ENCODE peak calls at places on chromosome 15, in four cellular contexts. One of them, this sample, is unnamed.

GRCh38 chr15:61834076-61834697 is 226.1 kb downstream of the VPS13C start:
- DNase-seq in A549: peak
- DNase-seq in IMR-90: peak
- DNase-seq in K562: peak
- DNase-seq in this sample: peak

GRCh38 chr15:64699767-64700388 is 75.5 kb downstream of the RBPMS2 start:
- DNase-seq in A549: no peak
- DNase-seq in IMR-90: peak
- DNase-seq in K562: no peak
- DNase-seq in this sample: no peak

GRCh38 chr15:61157933-61158332 is 71.2 kb downstream of the RORA start:
- DNase-seq in A549: no peak
- DNase-seq in IMR-90: no peak
- DNase-seq in K562: no peak
- DNase-seq in this sample: no peak

GRCh38 chr15:54131410-54131809 is 153.2 kb downstream of the UNC13C start:
- DNase-seq in A549: no peak
- DNase-seq in IMR-90: peak
- DNase-seq in K562: no peak
- DNase-seq in this sample: no peak

GRCh38 chr15:55799287-55800212 is 56.6 kb upstream of the PRTG start:
- DNase-seq in A549: peak
- DNase-seq in IMR-90: peak
- DNase-seq in K562: peak
- DNase-seq in this sample: peak

GRCh38 chr15:65856821-65857455 is 12.4 kb upstream of the RAB11A start:
- DNase-seq in A549: peak
- DNase-seq in IMR-90: peak
- DNase-seq in K562: peak
- DNase-seq in this sample: peak

GRCh38 chr15:65576669-65577068 is 34.3 kb downstream of the INTS14 start:
- DNase-seq in A549: no peak
- DNase-seq in IMR-90: peak
- DNase-seq in K562: no peak
- DNase-seq in this sample: no peak

GRCh38 chr15:44692659-44693058 is 18.5 kb downstream of the PATL2 start:
- DNase-seq in A549: no peak
- DNase-seq in IMR-90: no peak
- DNase-seq in K562: no peak
- DNase-seq in this sample: no peak

GRCh38 chr15:32651229-32651837 is 9.8 kb downstream of the SCG5 start:
- DNase-seq in A549: peak
- DNase-seq in IMR-90: peak
- DNase-seq in K562: peak
- DNase-seq in this sample: peak

GRCh38 chr15:45114076-45114750 is at the start of the genes DUOX2 and DUOXA2:
- DNase-seq in A549: no peak
- DNase-seq in IMR-90: no peak
- DNase-seq in K562: no peak
- DNase-seq in this sample: no peak

GRCh38 chr15:73572296-73572695 is 60.9 kb downstream of the NPTN start:
- DNase-seq in A549: no peak
- DNase-seq in IMR-90: no peak
- DNase-seq in K562: no peak
- DNase-seq in this sample: no peak

GRCh38 chr15:58433597-58434333 is 2.0 kb downstream of the LIPC start:
- DNase-seq in A549: no peak
- DNase-seq in IMR-90: no peak
- DNase-seq in K562: no peak
- DNase-seq in this sample: no peak

GRCh38 chr15:58924326-58924725 is 9.2 kb downstream of the SLTM start:
- DNase-seq in A549: no peak
- DNase-seq in IMR-90: peak
- DNase-seq in K562: no peak
- DNase-seq in this sample: no peak

GRCh38 chr15:89998923-89999675 is 2.0 kb upstream of the ZNF710 start:
- DNase-seq in A549: no peak
- DNase-seq in IMR-90: no peak
- DNase-seq in K562: no peak
- DNase-seq in this sample: no peak
- H3K27ac ChIP-seq in A549: peak
- H3K27ac ChIP-seq in IMR-90: no peak
- H3K27ac ChIP-seq in K562: no peak
- H3K27ac ChIP-seq in this sample: no peak

GRCh38 chr15:80825361-80826030 is 46.3 kb downstream of the CEMIP start:
- DNase-seq in A549: no peak
- DNase-seq in IMR-90: no peak
- DNase-seq in K562: no peak
- DNase-seq in this sample: no peak
- TF ChIP-seq MAZ in A549: no peak
- TF ChIP-seq MAZ in IMR-90: no peak
- TF ChIP-seq MAZ in K562: no peak
- TF ChIP-seq MAZ in this sample: no peak

GRCh38 chr15:92920595-92921169 is 20.6 kb downstream of the CHD2 start:
- DNase-seq in A549: no peak
- DNase-seq in IMR-90: no peak
- DNase-seq in K562: no peak
- DNase-seq in this sample: no peak
- TF ChIP-seq RAD21 in A549: no peak
- TF ChIP-seq RAD21 in IMR-90: no peak
- TF ChIP-seq RAD21 in K562: no peak
- TF ChIP-seq RAD21 in this sample: no peak

DNA sequence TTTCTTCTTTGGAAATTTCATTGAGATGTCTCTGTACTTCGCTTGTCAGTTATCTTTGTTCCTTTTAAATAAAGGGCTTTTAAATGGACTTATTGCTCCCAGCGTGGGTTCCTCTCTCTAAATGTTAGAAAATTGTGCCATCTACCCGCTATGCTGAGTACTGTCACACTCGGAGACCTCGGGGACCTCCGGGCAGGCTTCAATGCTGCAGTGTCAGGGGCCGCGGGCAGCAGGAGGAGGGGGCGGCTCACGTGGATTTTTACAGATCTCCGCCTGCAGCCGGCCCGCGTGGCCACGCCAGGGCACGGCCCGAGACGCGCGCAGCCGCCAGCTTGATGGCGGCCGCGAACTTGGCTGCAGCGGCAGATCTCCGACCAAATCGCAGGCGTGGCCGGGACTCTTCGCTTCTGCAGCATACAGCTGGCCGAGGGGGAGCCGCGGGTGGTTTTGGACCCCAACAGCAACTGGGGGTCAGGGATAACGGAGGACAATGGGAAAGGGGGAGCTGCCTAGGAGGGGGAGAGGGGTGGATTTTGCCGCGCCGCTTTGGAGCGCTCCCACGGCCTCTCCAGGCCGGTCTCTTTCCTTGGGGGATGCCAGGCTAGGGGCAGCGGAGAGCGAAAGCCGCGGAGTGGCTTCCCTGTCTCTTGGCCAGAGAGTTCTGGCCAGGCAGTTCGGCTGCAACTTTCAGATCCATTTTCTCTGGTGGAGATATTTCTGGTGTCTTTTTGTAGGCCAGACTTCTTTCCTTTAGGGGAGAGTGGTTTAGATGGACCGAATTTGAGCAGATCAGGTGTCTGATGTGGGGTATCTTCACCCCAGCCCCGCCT is 15.3 kb downstream of the NR2F2 start:
- DNase-seq in A549: peak
- DNase-seq in IMR-90: peak
- DNase-seq in K562: no peak
- DNase-seq in this sample: peak
- H3K27ac ChIP-seq in A549: peak
- H3K27ac ChIP-seq in IMR-90: peak
- H3K27ac ChIP-seq in K562: no peak
- H3K27ac ChIP-seq in this sample: no peak

GRCh38 chr15:100596792-100597191 is 5.2 kb downstream of the LINS1 start:
- DNase-seq in A549: no peak
- DNase-seq in IMR-90: no peak
- DNase-seq in K562: peak
- DNase-seq in this sample: no peak
- TF ChIP-seq MAZ in A549: no peak
- TF ChIP-seq MAZ in IMR-90: no peak
- TF ChIP-seq MAZ in K562: no peak
- TF ChIP-seq MAZ in this sample: no peak

GRCh38 chr15:67149859-67150824 is 84.7 kb downstream of the SMAD3 start:
- DNase-seq in A549: peak
- DNase-seq in IMR-90: peak
- DNase-seq in K562: peak
- DNase-seq in this sample: peak
- TF ChIP-seq RAD21 in A549: peak
- TF ChIP-seq RAD21 in IMR-90: no peak
- TF ChIP-seq RAD21 in K562: no peak
- TF ChIP-seq RAD21 in this sample: no peak

GRCh38 chr15:91294795-91295194 is 194.7 kb downstream of the SV2B start:
- DNase-seq in A549: no peak
- DNase-seq in IMR-90: no peak
- DNase-seq in K562: no peak
- DNase-seq in this sample: no peak
- H3K27ac ChIP-seq in A549: no peak
- H3K27ac ChIP-seq in IMR-90: no peak
- H3K27ac ChIP-seq in K562: no peak
- H3K27ac ChIP-seq in this sample: no peak

GRCh38 chr15:27867861-27868260 is 231.3 kb downstream of the OCA2 start:
- DNase-seq in A549: no peak
- DNase-seq in IMR-90: no peak
- DNase-seq in K562: no peak
- DNase-seq in this sample: no peak
- TF ChIP-seq MAZ in A549: no peak
- TF ChIP-seq MAZ in IMR-90: no peak
- TF ChIP-seq MAZ in K562: no peak
- TF ChIP-seq MAZ in this sample: no peak

GRCh38 chr15:92561754-92562153 is 93.8 kb downstream of the FAM174B start:
- DNase-seq in A549: no peak
- DNase-seq in IMR-90: no peak
- DNase-seq in K562: no peak
- DNase-seq in this sample: no peak
- TF ChIP-seq RAD21 in A549: no peak
- TF ChIP-seq RAD21 in IMR-90: no peak
- TF ChIP-seq RAD21 in K562: no peak
- TF ChIP-seq RAD21 in this sample: no peak

GRCh38 chr15:90873488-90873997 is 5.2 kb downstream of the FURIN start:
- DNase-seq in A549: no peak
- DNase-seq in IMR-90: no peak
- DNase-seq in K562: no peak
- DNase-seq in this sample: no peak
- H3K27ac ChIP-seq in A549: peak
- H3K27ac ChIP-seq in IMR-90: peak
- H3K27ac ChIP-seq in K562: peak
- H3K27ac ChIP-seq in this sample: peak